ENCODE peak calls at places on chromosomes 1 and 21, in seven cellular contexts. One of them, this sample, is unnamed.

GRCh38 chr1:198934901-198935301 is 296.1 kb downstream of the PTPRC start:
- DNase-seq in K562: no peak
- DNase-seq in HepG2: no peak
- DNase-seq in GM12878: peak; percentile 42
- DNase-seq in SK-N-SH: no peak
- DNase-seq in HCT116: no peak
- DNase-seq in H1: no peak
- DNase-seq in this sample: no peak

GRCh38 chr1:247216246-247216645 is 39.6 kb upstream of the VN1R5 start:
- DNase-seq in K562: no peak
- DNase-seq in HepG2: no peak
- DNase-seq in GM12878: no peak
- DNase-seq in SK-N-SH: no peak
- DNase-seq in HCT116: no peak
- DNase-seq in H1: no peak
- DNase-seq in this sample: no peak

GRCh38 chr1:48859429-48859828 is 82.7 kb upstream of the BEND5 start:
- DNase-seq in K562: no peak
- DNase-seq in HepG2: no peak
- DNase-seq in GM12878: no peak
- DNase-seq in SK-N-SH: no peak
- DNase-seq in HCT116: no peak
- DNase-seq in H1: no peak
- DNase-seq in this sample: no peak

GRCh38 chr1:48681476-48682305 is 95.0 kb downstream of the BEND5 start:
- DNase-seq in K562: no peak
- DNase-seq in HepG2: no peak
- DNase-seq in GM12878: no peak
- DNase-seq in SK-N-SH: no peak
- DNase-seq in HCT116: no peak
- DNase-seq in H1: no peak
- DNase-seq in this sample: no peak

GRCh38 chr21:35585878-35586277 is 474.4 kb downstream of the SETD4 start:
- DNase-seq in K562: no peak
- DNase-seq in HepG2: no peak
- DNase-seq in GM12878: no peak
- DNase-seq in SK-N-SH: no peak
- DNase-seq in HCT116: peak; percentile 7
- DNase-seq in H1: no peak
- DNase-seq in this sample: no peak

GRCh38 chr1:53697671-53698380 is 41.1 kb downstream of the GLIS1 start:
- DNase-seq in K562: no peak
- DNase-seq in HepG2: no peak
- DNase-seq in GM12878: no peak
- DNase-seq in SK-N-SH: no peak
- DNase-seq in HCT116: no peak
- DNase-seq in H1: no peak
- DNase-seq in this sample: no peak

GRCh38 chr1:53278294-53278693 is 40.0 kb upstream of the MAGOH start:
- DNase-seq in K562: peak; percentile 79
- DNase-seq in HepG2: peak; percentile 4
- DNase-seq in GM12878: no peak
- DNase-seq in SK-N-SH: peak; percentile 89
- DNase-seq in HCT116: no peak
- DNase-seq in H1: peak; percentile 89
- DNase-seq in this sample: no peak

GRCh38 chr1:33966346-33967141 is 102.7 kb downstream of the HMGB4 start:
- DNase-seq in K562: no peak
- DNase-seq in HepG2: no peak
- DNase-seq in GM12878: no peak
- DNase-seq in SK-N-SH: no peak
- DNase-seq in HCT116: no peak
- DNase-seq in H1: no peak
- DNase-seq in this sample: no peak

GRCh38 chr1:64290420-64290819 is 87.0 kb downstream of the UBE2U start:
- DNase-seq in K562: no peak
- DNase-seq in HepG2: no peak
- DNase-seq in GM12878: no peak
- DNase-seq in SK-N-SH: no peak
- DNase-seq in HCT116: no peak
- DNase-seq in H1: no peak
- DNase-seq in this sample: no peak

GRCh38 chr1:60575326-60575874 is 501.8 kb upstream of the C1orf87 start:
- DNase-seq in K562: no peak
- DNase-seq in HepG2: no peak
- DNase-seq in GM12878: no peak
- DNase-seq in SK-N-SH: no peak
- DNase-seq in HCT116: no peak
- DNase-seq in H1: no peak
- DNase-seq in this sample: no peak

GRCh38 chr1:216055004-216055403 is 368.2 kb downstream of the USH2A start:
- DNase-seq in K562: no peak
- DNase-seq in HepG2: no peak
- DNase-seq in GM12878: no peak
- DNase-seq in SK-N-SH: no peak
- DNase-seq in HCT116: no peak
- DNase-seq in H1: no peak
- DNase-seq in this sample: no peak

GRCh38 chr1:212606734-212607205 is 1.8 kb upstream of the ATF3 start:
- DNase-seq in K562: no peak
- DNase-seq in HepG2: no peak
- DNase-seq in GM12878: no peak
- DNase-seq in SK-N-SH: peak; percentile 47
- DNase-seq in HCT116: no peak
- DNase-seq in H1: no peak
- DNase-seq in this sample: no peak

GRCh38 chr1:188425687-188426086 is 1596.9 kb downstream of the PLA2G4A start:
- DNase-seq in K562: no peak
- DNase-seq in HepG2: no peak
- DNase-seq in GM12878: no peak
- DNase-seq in SK-N-SH: no peak
- DNase-seq in HCT116: no peak
- DNase-seq in H1: no peak
- DNase-seq in this sample: no peak

GRCh38 chr1:44240802-44241671 is 27.8 kb downstream of the DMAP1 start:
- DNase-seq in K562: no peak
- DNase-seq in HepG2: no peak
- DNase-seq in GM12878: no peak
- DNase-seq in SK-N-SH: peak; percentile 83
- DNase-seq in HCT116: no peak
- DNase-seq in H1: no peak
- DNase-seq in this sample: no peak

GRCh38 chr1:60936943-60937342 is 145.4 kb upstream of the NFIA start:
- DNase-seq in K562: no peak
- DNase-seq in HepG2: no peak
- DNase-seq in GM12878: no peak
- DNase-seq in SK-N-SH: no peak
- DNase-seq in HCT116: no peak
- DNase-seq in H1: no peak
- DNase-seq in this sample: no peak

GRCh38 chr1:223143760-223144248 is 756 bp upstream of the TLR5 start:
- DNase-seq in K562: peak; percentile 90
- DNase-seq in HepG2: no peak
- DNase-seq in GM12878: peak; percentile 21
- DNase-seq in SK-N-SH: no peak
- DNase-seq in HCT116: no peak
- DNase-seq in H1: no peak
- DNase-seq in this sample: no peak

GRCh38 chr1:234486858-234487830 is 8.2 kb upstream of the TARBP1 start:
- DNase-seq in K562: peak; percentile 45
- DNase-seq in HepG2: peak; percentile 77
- DNase-seq in GM12878: no peak
- DNase-seq in SK-N-SH: peak; percentile 34
- DNase-seq in HCT116: no peak
- DNase-seq in H1: no peak
- DNase-seq in this sample: no peak

GRCh38 chr21:32412998-32413504 is 545 bp downstream of the EVA1C start:
- DNase-seq in K562: no peak
- DNase-seq in HepG2: no peak
- DNase-seq in GM12878: no peak
- DNase-seq in SK-N-SH: no peak
- DNase-seq in HCT116: no peak
- DNase-seq in H1: no peak
- DNase-seq in this sample: no peak

GRCh38 chr1:39501666-39502065 is 10.2 kb downstream of the BMP8A start:
- DNase-seq in K562: no peak
- DNase-seq in HepG2: no peak
- DNase-seq in GM12878: no peak
- DNase-seq in SK-N-SH: no peak
- DNase-seq in HCT116: no peak
- DNase-seq in H1: no peak
- DNase-seq in this sample: no peak

GRCh38 chr1:58922302-58923089 is 138.6 kb upstream of the JUN start:
- DNase-seq in K562: no peak
- DNase-seq in HepG2: no peak
- DNase-seq in GM12878: peak; percentile 50
- DNase-seq in SK-N-SH: no peak
- DNase-seq in HCT116: no peak
- DNase-seq in H1: no peak
- DNase-seq in this sample: no peak

GRCh38 chr1:170221031-170221430 is 75.3 kb downstream of the NTMT2 start:
- DNase-seq in K562: no peak
- DNase-seq in HepG2: no peak
- DNase-seq in GM12878: no peak
- DNase-seq in SK-N-SH: no peak
- DNase-seq in HCT116: no peak
- DNase-seq in H1: no peak
- DNase-seq in this sample: no peak

GRCh38 chr1:158045639-158046038 is 52.2 kb downstream of the KIRREL1 start:
- DNase-seq in K562: no peak
- DNase-seq in HepG2: no peak
- DNase-seq in GM12878: no peak
- DNase-seq in SK-N-SH: no peak
- DNase-seq in HCT116: no peak
- DNase-seq in H1: no peak
- DNase-seq in this sample: peak; percentile 89

GRCh38 chr1:206472454-206472853 is 2.2 kb downstream of the IKBKE start:
- DNase-seq in K562: no peak
- DNase-seq in HepG2: peak; percentile 31
- DNase-seq in GM12878: no peak
- DNase-seq in SK-N-SH: peak; percentile 42
- DNase-seq in HCT116: no peak
- DNase-seq in H1: no peak
- DNase-seq in this sample: no peak

GRCh38 chr1:3460653-3461237 is 6.3 kb downstream of the ARHGEF16 start:
- DNase-seq in K562: no peak
- DNase-seq in HepG2: peak; percentile 70
- DNase-seq in GM12878: no peak
- DNase-seq in SK-N-SH: no peak
- DNase-seq in HCT116: no peak
- DNase-seq in H1: no peak
- DNase-seq in this sample: no peak

GRCh38 chr1:91552596-91552995 is 51.9 kb downstream of the CDC7 start:
- DNase-seq in K562: peak; percentile 15
- DNase-seq in HepG2: no peak
- DNase-seq in GM12878: no peak
- DNase-seq in SK-N-SH: no peak
- DNase-seq in HCT116: no peak
- DNase-seq in H1: no peak
- DNase-seq in this sample: no peak

GRCh38 chr21:41833138-41834115 is 45.7 kb downstream of the PRDM15 start:
- DNase-seq in K562: no peak
- DNase-seq in HepG2: no peak
- DNase-seq in GM12878: peak; percentile 59
- DNase-seq in SK-N-SH: no peak
- DNase-seq in HCT116: no peak
- DNase-seq in H1: no peak
- DNase-seq in this sample: no peak
- H3K4me1 ChIP-seq in K562: peaks cover 27% of the 10 kb centered on the region
- H3K4me1 ChIP-seq in HepG2: no peaks in the 10 kb centered on the region
- H3K4me1 ChIP-seq in GM12878: peaks cover 40% of the 10 kb centered on the region
- H3K4me1 ChIP-seq in SK-N-SH: no peaks in the 10 kb centered on the region
- H3K4me1 ChIP-seq in HCT116: no peaks in the 10 kb centered on the region
- H3K4me1 ChIP-seq in H1: peaks cover 11% of the 10 kb centered on the region
- H3K4me1 ChIP-seq in this sample: peaks cover 12% of the 10 kb centered on the region

DNA sequence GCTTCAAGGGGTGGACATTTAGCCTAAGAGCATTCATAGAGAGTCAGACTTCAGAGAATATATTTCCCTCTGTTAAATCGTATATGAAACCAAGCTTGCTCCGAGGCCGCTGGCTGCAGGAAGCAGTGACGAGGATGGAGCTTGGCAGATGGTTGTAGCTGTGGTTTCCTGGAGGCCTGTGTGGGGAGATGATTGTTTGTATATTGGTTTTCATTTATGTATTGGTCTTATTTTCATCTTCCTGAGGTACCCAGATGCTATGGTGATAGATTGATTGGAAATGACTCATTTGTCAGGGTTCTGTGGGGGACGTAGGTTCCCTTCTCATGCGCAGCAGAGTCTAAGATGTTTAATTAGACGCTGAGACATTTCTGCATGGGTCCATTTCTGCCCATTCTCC is 26.1 kb downstream of the MAN1C1 start:
- DNase-seq in K562: no peak
- DNase-seq in HepG2: no peak
- DNase-seq in GM12878: peak; percentile 44
- DNase-seq in SK-N-SH: no peak
- DNase-seq in HCT116: no peak
- DNase-seq in H1: peak; percentile 10
- DNase-seq in this sample: no peak
- TF ChIP-seq YY1 in K562: no peak
- TF ChIP-seq YY1 in HepG2: no peak
- TF ChIP-seq YY1 in GM12878: no peak
- TF ChIP-seq YY1 in SK-N-SH: no peak
- TF ChIP-seq YY1 in HCT116: no peak
- TF ChIP-seq YY1 in H1: no peak
- TF ChIP-seq YY1 in this sample: no peak

DNA sequence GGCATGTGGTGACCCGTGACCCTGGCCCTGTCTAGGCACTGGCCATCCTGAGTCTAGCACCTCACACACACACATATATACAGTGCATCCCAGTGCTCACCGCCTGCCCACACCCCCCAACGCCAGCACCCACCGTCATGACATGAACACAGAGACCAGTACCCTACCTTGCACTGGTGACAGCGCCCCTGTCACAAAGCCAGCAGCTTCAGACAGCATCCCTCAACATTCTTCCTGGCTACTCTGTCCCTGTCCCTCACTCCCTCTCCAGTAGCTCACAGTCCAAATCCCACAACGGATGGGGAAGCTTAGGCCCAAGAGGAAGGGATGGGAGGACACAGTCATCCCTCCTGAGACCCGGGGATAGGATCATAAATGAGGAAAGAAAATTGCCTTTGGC is 27.1 kb downstream of the AHDC1 start:
- DNase-seq in K562: no peak
- DNase-seq in HepG2: no peak
- DNase-seq in GM12878: no peak
- DNase-seq in SK-N-SH: no peak
- DNase-seq in HCT116: no peak
- DNase-seq in H1: no peak
- DNase-seq in this sample: no peak
- H3K4me1 ChIP-seq in K562: peaks cover 43% of the 10 kb centered on the region
- H3K4me1 ChIP-seq in HepG2: peaks cover 68% of the 10 kb centered on the region
- H3K4me1 ChIP-seq in GM12878: no peaks in the 10 kb centered on the region
- H3K4me1 ChIP-seq in SK-N-SH: peaks cover 47% of the 10 kb centered on the region
- H3K4me1 ChIP-seq in HCT116: peaks cover 27% of the 10 kb centered on the region
- H3K4me1 ChIP-seq in H1: peaks cover 26% of the 10 kb centered on the region
- H3K4me1 ChIP-seq in this sample: peaks cover 39% of the 10 kb centered on the region

DNA sequence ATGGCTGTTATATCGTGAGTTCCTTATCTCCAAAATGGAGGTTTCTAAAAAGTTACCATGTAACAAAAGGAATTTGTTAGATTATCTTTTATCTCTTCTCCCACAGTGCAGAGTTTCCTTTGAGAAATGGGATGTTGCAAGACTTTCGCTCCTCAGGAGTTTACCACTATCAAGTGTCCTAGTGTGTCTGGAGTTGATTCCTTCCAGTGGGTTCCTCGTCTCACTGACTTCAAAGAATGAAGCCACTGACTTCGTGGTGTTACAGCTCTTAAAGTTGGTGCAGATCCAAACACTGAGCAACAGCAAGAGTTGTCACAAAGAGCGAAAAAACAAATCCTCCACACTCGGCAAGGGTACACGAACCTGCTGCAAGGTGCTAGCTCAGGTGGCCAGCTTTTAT is 37.0 kb downstream of the SPAG17 start:
- DNase-seq in K562: no peak
- DNase-seq in HepG2: no peak
- DNase-seq in GM12878: no peak
- DNase-seq in SK-N-SH: no peak
- DNase-seq in HCT116: no peak
- DNase-seq in H1: no peak
- DNase-seq in this sample: no peak
- TF ChIP-seq YY1 in K562: no peak
- TF ChIP-seq YY1 in HepG2: no peak
- TF ChIP-seq YY1 in GM12878: no peak
- TF ChIP-seq YY1 in SK-N-SH: no peak
- TF ChIP-seq YY1 in HCT116: no peak
- TF ChIP-seq YY1 in H1: no peak
- TF ChIP-seq YY1 in this sample: no peak

This sample was measured in NT2/D1.